ENCODE peak calls at places on chromosome 20, in five cellular contexts. N, J, R, W and M are unnamed samples.

GRCh38 chr20:8385247-8385646 is 253.2 kb downstream of the PLCB1 start:
- DNase-seq in N (no peak), J (no peak), R (peak; percentile 31), W (no peak), M (peak; percentile 69)

GRCh38 chr20:433300-433975 is 25.3 kb downstream of the RBCK1 start:
- DNase-seq in N (no peak), J (no peak), R (no peak), W (no peak), M (no peak)

GRCh38 chr20:56893206-56893605 is 264.1 kb downstream of the TFAP2C start:
- DNase-seq in N (no peak), J (no peak), R (no peak), W (no peak), M (peak; percentile 26)

GRCh38 chr20:48779435-48779834 is 48.4 kb downstream of the PREX1 start:
- DNase-seq in N (no peak), J (no peak), R (no peak), W (no peak), M (no peak)

GRCh38 chr20:37564388-37565133 is 36.9 kb upstream of the BLCAP start:
- DNase-seq in N (peak; percentile 72), J (peak; percentile 62), R (peak; percentile 60), W (peak; percentile 87), M (peak; percentile 31)

GRCh38 chr20:35508493-35509218 is 20.8 kb downstream of the C20orf173 start:
- DNase-seq in N (no peak), J (no peak), R (no peak), W (no peak), M (no peak)

GRCh38 chr20:25484911-25485511 is 77.5 kb downstream of the GINS1 start:
- DNase-seq in N (no peak), J (no peak), R (no peak), W (no peak), M (no peak)

GRCh38 chr20:10314198-10314597 is 95.6 kb downstream of the SNAP25 start:
- DNase-seq in N (no peak), J (no peak), R (no peak), W (no peak), M (peak; percentile 29)

GRCh38 chr20:38260378-38261053 is at the start of gene KIAA1755:
- DNase-seq in N (peak; percentile 78), J (peak; percentile 32), R (no peak), W (no peak), M (no peak)

GRCh38 chr20:61420781-61421180 is 168.7 kb downstream of the CDH4 start:
- DNase-seq in N (no peak), J (no peak), R (no peak), W (no peak), M (no peak)

GRCh38 chr20:38764563-38765355 is 16.5 kb downstream of the ACTR5 start:
- DNase-seq in N (no peak), J (no peak), R (peak; percentile 60), W (no peak), M (peak; percentile 90)

GRCh38 chr20:22984611-22985010 is 50.5 kb upstream of the SSTR4 start:
- DNase-seq in N (no peak), J (no peak), R (no peak), W (no peak), M (no peak)

GRCh38 chr20:50420380-50420779 is 89.8 kb upstream of the PTPN1 start:
- DNase-seq in N (no peak), J (no peak), R (no peak), W (no peak), M (no peak)

GRCh38 chr20:46270977-46271744 is 37.1 kb downstream of the CDH22 start:
- DNase-seq in N (no peak), J (no peak), R (no peak), W (no peak), M (no peak)

GRCh38 chr20:48025661-48026060 is 240.4 kb upstream of the SULF2 start:
- DNase-seq in N (no peak), J (no peak), R (no peak), W (no peak), M (no peak)

GRCh38 chr20:47031821-47032220 is 137.2 kb downstream of the EYA2 start:
- DNase-seq in N (no peak), J (peak; percentile 35), R (no peak), W (no peak), M (no peak)

GRCh38 chr20:11305406-11305805 is 612.3 kb upstream of the BTBD3 start:
- DNase-seq in N (no peak), J (no peak), R (no peak), W (no peak), M (no peak)

GRCh38 chr20:535958-536357 is 7.6 kb downstream of the CSNK2A1 start:
- DNase-seq in N (no peak), J (no peak), R (no peak), W (no peak), M (no peak)

GRCh38 chr20:6287471-6287870 is 164.6 kb upstream of the FERMT1 start:
- DNase-seq in N (no peak), J (no peak), R (no peak), W (no peak), M (no peak)

GRCh38 chr20:20386192-20386591 is 18.3 kb downstream of the INSM1 start:
- DNase-seq in N (no peak), J (no peak), R (no peak), W (no peak), M (no peak)

GRCh38 chr20:10430000-10430466 is 4.0 kb downstream of the MKKS start:
- DNase-seq in N (no peak), J (no peak), R (no peak), W (no peak), M (no peak)

GRCh38 chr20:38131588-38132121 is 33.4 kb downstream of the TGM2 start:
- DNase-seq in N (no peak), J (no peak), R (no peak), W (peak; percentile 68), M (no peak)

GRCh38 chr20:11051146-11051545 is 377.3 kb upstream of the JAG1 start:
- DNase-seq in N (no peak), J (no peak), R (no peak), W (no peak), M (no peak)

GRCh38 chr20:17533396-17533795 is 2.2 kb upstream of the BFSP1 start:
- DNase-seq in N (no peak), J (peak; percentile 45), R (no peak), W (peak; percentile 60), M (peak; percentile 20)

GRCh38 chr20:6134592-6134991 is 11.8 kb upstream of the FERMT1 start:
- DNase-seq in N (no peak), J (no peak), R (no peak), W (no peak), M (no peak)

GRCh38 chr20:47427746-47428145 is 71.2 kb upstream of the ZMYND8 start:
- DNase-seq in N (no peak), J (no peak), R (no peak), W (no peak), M (no peak)

GRCh38 chr20:18272451-18272850 is 15.9 kb upstream of the ZNF133 start:
- DNase-seq in N (no peak), J (no peak), R (no peak), W (peak; percentile 58), M (no peak)

GRCh38 chr20:11675920-11676617 is 241.6 kb upstream of the BTBD3 start:
- DNase-seq in N (no peak), J (no peak), R (no peak), W (no peak), M (peak; percentile 63)

GRCh38 chr20:61694666-61695065 is 371.0 kb downstream of the TAF4 start:
- DNase-seq in N (no peak), J (no peak), R (no peak), W (no peak), M (no peak)

GRCh38 chr20:62637110-62637509 is 5.2 kb upstream of the SLCO4A1 start:
- DNase-seq in N (no peak), J (no peak), R (no peak), W (no peak), M (no peak)

GRCh38 chr20:61162506-61162905 is 89.6 kb upstream of the CDH4 start:
- DNase-seq in N (no peak), J (no peak), R (no peak), W (no peak), M (no peak)

GRCh38 chr20:41141153-41141815 is 3.9 kb downstream of the PLCG1 start:
- DNase-seq in N (no peak), J (no peak), R (no peak), W (no peak), M (no peak)

GRCh38 chr20:20823469-20823868 is 111.0 kb upstream of the RALGAPA2 start:
- DNase-seq in N (no peak), J (no peak), R (no peak), W (no peak), M (no peak)

GRCh38 chr20:33062105-33062629 is 8.5 kb downstream of the BPIFB3 start:
- DNase-seq in N (no peak), J (peak; percentile 14), R (no peak), W (no peak), M (no peak)
- H3K4me3 ChIP-seq in N (no peak overlapping the region), J (no peak overlapping the region), R (no peak overlapping the region), W (no peak overlapping the region), M (no peak overlapping the region)

DNA sequence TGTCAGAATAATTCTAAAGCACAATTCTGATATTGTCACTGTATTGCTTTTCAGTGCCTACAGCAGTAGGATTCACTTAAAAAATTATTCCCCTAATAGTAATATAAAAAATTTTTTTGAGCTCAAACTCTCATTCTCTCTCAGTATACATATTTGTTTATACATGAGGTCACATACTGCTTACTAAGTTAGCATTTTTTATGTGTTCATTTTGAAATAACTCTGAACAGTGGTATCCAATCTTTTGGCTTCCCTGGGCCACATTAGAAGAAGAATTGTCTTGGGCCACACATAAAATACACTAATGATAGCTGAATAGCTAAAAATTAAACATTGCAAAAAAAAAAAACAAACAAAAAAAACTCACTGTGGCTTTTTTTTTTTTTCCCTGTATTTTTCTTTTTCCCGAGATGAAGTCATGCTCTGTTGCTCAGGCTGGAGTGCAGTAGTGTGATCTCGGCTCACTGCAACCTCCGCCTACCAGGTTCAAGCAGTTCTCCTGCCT is 38.6 kb downstream of the ASXL1 start:
- DNase-seq in N (no peak), J (no peak), R (no peak), W (no peak), M (no peak)
- H3K36me3 ChIP-seq in N (no peaks in the 10 kb centered on the region), J (peaks cover 57% of the 10 kb centered on the region), R (peaks cover 36% of the 10 kb centered on the region), W (peaks cover 3% of the 10 kb centered on the region), M (peaks cover 51% of the 10 kb centered on the region)

DNA sequence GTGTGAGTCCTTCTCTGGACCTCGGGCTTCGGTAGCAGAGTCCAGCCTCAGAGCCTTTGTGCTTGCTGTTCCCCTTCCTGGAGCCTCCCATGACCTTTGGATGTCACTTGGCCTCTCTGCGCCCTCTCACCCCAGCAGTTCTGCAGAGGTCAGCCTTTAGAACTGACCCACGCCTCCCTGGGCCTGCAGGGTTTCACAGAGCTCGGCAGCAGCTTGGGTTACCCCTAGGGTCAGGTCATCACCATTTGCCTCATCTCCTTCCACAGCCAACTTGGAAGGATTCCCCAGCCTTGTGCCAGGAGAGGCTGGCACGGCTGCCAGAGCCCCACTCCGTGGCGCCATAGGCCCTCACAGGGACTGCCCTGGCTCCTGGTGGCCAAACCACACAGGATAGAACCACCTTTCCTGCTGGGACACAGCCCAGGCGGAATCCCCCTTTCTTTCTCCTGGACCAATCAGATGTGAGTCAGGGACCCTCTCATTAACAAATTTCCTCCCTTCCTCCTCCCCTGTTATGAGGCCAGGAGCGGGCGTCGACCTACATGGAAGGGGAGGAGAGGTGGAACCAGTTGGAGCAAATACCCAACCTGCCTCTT is 13.9 kb upstream of the SIRPA start:
- DNase-seq in N (no peak), J (no peak), R (no peak), W (no peak), M (peak; percentile 89)
- H3K9me3 ChIP-seq in N (no peaks in the 10 kb centered on the region), J (no peaks in the 10 kb centered on the region), R (no peaks in the 10 kb centered on the region), W (no peaks in the 10 kb centered on the region), M (no peaks in the 10 kb centered on the region)

DNA sequence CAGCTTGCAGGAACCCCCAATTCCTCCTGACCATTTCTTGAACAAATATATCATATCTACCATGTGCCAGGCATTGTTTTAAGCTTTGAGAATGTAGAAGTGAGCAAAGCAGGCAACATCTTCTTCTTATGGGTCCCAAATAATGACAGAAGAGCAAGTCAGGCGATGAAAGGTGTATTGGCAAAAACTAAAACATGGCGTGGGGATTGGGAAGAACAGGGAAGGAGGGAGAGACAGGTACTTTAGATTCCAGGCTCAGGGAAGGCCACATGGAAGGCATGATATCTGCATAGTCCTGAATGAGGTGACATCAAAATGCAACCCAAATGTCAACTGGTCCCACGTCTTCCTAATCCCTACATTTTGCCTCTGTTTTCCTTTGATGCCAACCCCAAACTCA is 187.1 kb downstream of the ZNF217 start:
- DNase-seq in N (no peak), J (no peak), R (no peak), W (no peak), M (no peak)
- H3K4me3 ChIP-seq in N (no peak overlapping the region), J (no peak overlapping the region), R (no peak overlapping the region), W (no peak overlapping the region), M (no peak overlapping the region)